ENCODE peak calls at places on chromosome 4, in nine cellular contexts. P, R, D, F, T, A, U, H and G are unnamed samples.

GRCh38 chr4:100935090-100935489 is 412.2 kb downstream of the PPP3CA start:
- DNase-seq in P (no peak), R (no peak), D (no peak), F (no peak), T (no peak), A (no peak), U (peak; percentile 31), H (no peak), G (peak; percentile 20)

GRCh38 chr4:55080174-55080865 is 45.1 kb downstream of the KDR start:
- DNase-seq in P (no peak), R (no peak), D (peak; percentile 47), F (no peak), T (no peak), A (no peak), U (peak; percentile 57), H (no peak), G (peak; percentile 79)

GRCh38 chr4:41709844-41710481 is 38.6 kb downstream of the PHOX2B start:
- DNase-seq in P (no peak), R (peak; percentile 51), D (peak; percentile 26), F (no peak), T (no peak), A (peak; percentile 65), U (peak; percentile 80), H (no peak), G (peak; percentile 84)

GRCh38 chr4:77263247-77263646 is 106.2 kb downstream of the CCNG2 start:
- DNase-seq in P (no peak), R (no peak), D (no peak), F (no peak), T (no peak), A (no peak), U (peak; percentile 3), H (no peak), G (peak; percentile 26)

GRCh38 chr4:149841686-149842085 is 26.0 kb upstream of the IQCM start:
- DNase-seq in P (no peak), R (no peak), D (peak; percentile 3), F (no peak), T (no peak), A (no peak), U (no peak), H (no peak), G (no peak)

GRCh38 chr4:12084690-12085089 is 656.0 kb upstream of the HS3ST1 start:
- DNase-seq in P (no peak), R (no peak), D (no peak), F (no peak), T (no peak), A (no peak), U (no peak), H (no peak), G (no peak)

GRCh38 chr4:68589790-68590189 is 13.7 kb upstream of the UGT2B17 start:
- DNase-seq in P (no peak), R (no peak), D (no peak), F (no peak), T (no peak), A (no peak), U (no peak), H (no peak), G (no peak)

GRCh38 chr4:100114909-100115308 is 75.4 kb downstream of the DDIT4L start:
- DNase-seq in P (no peak), R (no peak), D (no peak), F (no peak), T (no peak), A (no peak), U (no peak), H (no peak), G (no peak)

GRCh38 chr4:152316969-152317368 is 218.9 kb downstream of the FBXW7 start:
- DNase-seq in P (no peak), R (peak; percentile 87), D (peak; percentile 33), F (no peak), T (no peak), A (no peak), U (peak; percentile 46), H (no peak), G (peak; percentile 42)

GRCh38 chr4:73103799-73104503 is 34.4 kb upstream of the COX18 start:
- DNase-seq in P (no peak), R (no peak), D (no peak), F (no peak), T (no peak), A (no peak), U (peak; percentile 37), H (no peak), G (peak; percentile 49)

GRCh38 chr4:133865606-133866327 is 335.8 kb downstream of the PABPC4L start:
- DNase-seq in P (peak; percentile 9), R (no peak), D (peak; percentile 37), F (no peak), T (no peak), A (peak; percentile 93), U (peak; percentile 98), H (no peak), G (peak; percentile 96)

GRCh38 chr4:71360844-71361243 is 22.0 kb downstream of the SLC4A4 start:
- DNase-seq in P (peak; percentile 9), R (no peak), D (no peak), F (no peak), T (no peak), A (no peak), U (no peak), H (no peak), G (no peak)

GRCh38 chr4:1746919-1747602 is 25.7 kb downstream of the TACC3 start:
- DNase-seq in P (no peak), R (no peak), D (no peak), F (no peak), T (peak; percentile 82), A (no peak), U (no peak), H (no peak), G (no peak)

GRCh38 chr4:40180356-40180755 is 16.5 kb upstream of the RHOH start:
- DNase-seq in P (no peak), R (no peak), D (peak; percentile 73), F (no peak), T (no peak), A (no peak), U (peak; percentile 88), H (no peak), G (peak; percentile 97)

GRCh38 chr4:85092536-85092935 is 126.0 kb upstream of the WDFY3 start:
- DNase-seq in P (no peak), R (no peak), D (no peak), F (no peak), T (no peak), A (no peak), U (no peak), H (no peak), G (no peak)

GRCh38 chr4:153362184-153362583 is 17.7 kb downstream of the MND1 start:
- DNase-seq in P (no peak), R (no peak), D (no peak), F (no peak), T (no peak), A (no peak), U (peak; percentile 50), H (no peak), G (peak; percentile 51)

GRCh38 chr4:112196446-112196845 is 35.1 kb upstream of the AP1AR start:
- DNase-seq in P (no peak), R (no peak), D (no peak), F (no peak), T (no peak), A (no peak), U (no peak), H (no peak), G (no peak)

GRCh38 chr4:27248829-27249228 is 388.2 kb downstream of the STIM2 start:
- DNase-seq in P (no peak), R (no peak), D (peak; percentile 6), F (no peak), T (no peak), A (no peak), U (no peak), H (no peak), G (peak; percentile 87)

GRCh38 chr4:106763044-106763443 is 273.1 kb downstream of the DKK2 start:
- DNase-seq in P (no peak), R (no peak), D (peak; percentile 43), F (no peak), T (no peak), A (no peak), U (peak; percentile 14), H (no peak), G (peak; percentile 6)

GRCh38 chr4:146105464-146105863 is 70.1 kb upstream of the LSM6 start:
- DNase-seq in P (no peak), R (no peak), D (no peak), F (no peak), T (no peak), A (no peak), U (no peak), H (no peak), G (no peak)

GRCh38 chr4:103934178-103934789 is 214.5 kb upstream of the TACR3 start:
- DNase-seq in P (peak; percentile 18), R (peak; percentile 48), D (peak; percentile 16), F (no peak), T (no peak), A (peak; percentile 14), U (peak; percentile 63), H (no peak), G (peak; percentile 67)

GRCh38 chr4:95547708-95548471 is 883 bp downstream of the UNC5C start:
- DNase-seq in P (peak; percentile 29), R (no peak), D (no peak), F (no peak), T (peak; percentile 47), A (no peak), U (peak; percentile 34), H (no peak), G (no peak)

GRCh38 chr4:187469627-187470026 is 525.9 kb upstream of the ZFP42 start:
- DNase-seq in P (no peak), R (no peak), D (peak; percentile 28), F (no peak), T (no peak), A (no peak), U (no peak), H (no peak), G (no peak)

GRCh38 chr4:99201687-99202086 is 17.4 kb downstream of the ADH6 start:
- DNase-seq in P (no peak), R (no peak), D (peak; percentile 42), F (no peak), T (no peak), A (no peak), U (peak; percentile 76), H (no peak), G (peak; percentile 73)

GRCh38 chr4:10061650-10062415 is 40.5 kb upstream of the SLC2A9 start:
- DNase-seq in P (no peak), R (no peak), D (no peak), F (no peak), T (no peak), A (no peak), U (peak; percentile 38), H (no peak), G (peak; percentile 45)

GRCh38 chr4:152424980-152425379 is 110.9 kb downstream of the FBXW7 start:
- DNase-seq in P (no peak), R (no peak), D (no peak), F (no peak), T (no peak), A (no peak), U (no peak), H (no peak), G (peak; percentile 4)